ENCODE peak calls at places on chromosomes 16 and 17, in seven cellular contexts. J is right lobe of liver, N is cardiac muscle cell, P is lower leg skin, D is HFFc6, K is astrocyte of the spinal cord, F is AG09309. B is an unnamed sample.

GRCh38 chr17:32870027-32870670 is 6.8 kb downstream of the MYO1D start:
- DNase-seq in N (no peak), D (peak), P (peak), K (no peak), J (no peak), F (no peak), B (no peak)

GRCh38 chr17:66904760-66905637 is 59.5 kb upstream of the CACNG4 start:
- DNase-seq in F (no peak), D (no peak), N (peak), P (no peak), J (peak), K (peak), B (no peak)

GRCh38 chr17:41654134-41654907 is 29.9 kb upstream of the KRT17 start:
- DNase-seq in F (no peak), K (no peak), N (no peak), J (no peak), D (no peak), P (peak), B (no peak)

GRCh38 chr17:81046131-81046769 is 11.3 kb downstream of the BAIAP2 start:
- DNase-seq in F (no peak), J (no peak), N (no peak), P (no peak), K (no peak), D (no peak), B (no peak)

GRCh38 chr17:40648326-40648968 is 829 bp upstream of the SMARCE1 start:
- DNase-seq in K (no peak), N (no peak), P (no peak), F (no peak), D (peak), J (peak), B (no peak)

GRCh38 chr17:57609125-57609877 is 135.8 kb downstream of the CCDC182 start:
- DNase-seq in P (no peak), D (no peak), F (no peak), N (no peak), J (no peak), K (no peak), B (peak)

GRCh38 chr17:31530391-31530990 is 139.0 kb downstream of the RAB11FIP4 start:
- DNase-seq in P (no peak), D (no peak), F (no peak), K (no peak), J (no peak), N (no peak), B (peak)

GRCh38 chr17:19004601-19005441 is at the start of gene FAM83G:
- DNase-seq in F (no peak), K (peak), P (peak), J (peak), N (peak), D (peak), B (no peak)

GRCh38 chr17:27989046-27989445 is 53.4 kb upstream of the NLK start:
- DNase-seq in F (no peak), N (no peak), J (no peak), K (no peak), D (no peak), P (no peak), B (no peak)

GRCh38 chr16:69073181-69073669 is 32.2 kb upstream of the HAS3 start:
- DNase-seq in N (no peak), F (peak), J (no peak), P (no peak), D (peak), K (peak), B (no peak)

GRCh38 chr17:73798111-73798748 is 154.0 kb upstream of the SDK2 start:
- DNase-seq in D (peak), P (no peak), N (no peak), F (peak), K (peak), J (peak), B (no peak)

GRCh38 chr16:12329246-12329995 is 352.9 kb downstream of the SNX29 start:
- DNase-seq in P (no peak), N (peak), F (no peak), K (no peak), D (no peak), J (no peak), B (no peak)

GRCh38 chr16:86078121-86078600 is 179.2 kb downstream of the IRF8 start:
- DNase-seq in P (no peak), K (no peak), D (no peak), J (no peak), F (no peak), N (no peak), B (peak)

DNA sequence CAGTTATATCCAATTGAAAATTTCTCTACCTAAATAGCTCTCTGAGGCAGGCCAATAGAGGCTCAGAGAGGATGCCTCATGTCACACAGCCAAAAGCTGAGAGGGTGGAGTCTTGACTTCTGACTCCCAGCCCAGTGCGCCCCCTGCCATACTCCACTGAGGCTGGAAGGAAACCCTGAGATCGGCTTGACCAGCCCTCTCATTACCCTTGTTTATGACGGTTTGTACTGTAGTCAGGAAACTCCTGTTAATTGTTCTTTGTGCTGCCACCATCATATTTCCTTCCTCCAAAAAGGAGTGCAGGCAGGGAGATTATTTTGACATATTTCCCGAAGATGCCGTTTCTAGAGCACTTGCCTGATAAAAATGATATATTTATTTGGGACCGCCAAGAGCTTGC is 107.9 kb downstream of the AIPL1 start:
- DNase-seq in N (no peak), J (peak), K (no peak), P (no peak), D (no peak), F (no peak), B (no peak)
- TF ChIP-seq CTCF in N (no peak), J (no peak), K (no peak), P (no peak), D (no peak), F (no peak), B (no peak)

GRCh38 chr17:82649501-82650261 is 1.4 kb upstream of the WDR45B start:
- DNase-seq in K (no peak), P (no peak), D (no peak), J (no peak), N (no peak), F (no peak), B (no peak)

GRCh38 chr17:82648761-82649474 is 674 bp upstream of the WDR45B start:
- DNase-seq in J (peak), P (peak), F (no peak), K (no peak), D (no peak), N (peak), B (no peak)

GRCh38 chr17:82648165-82648668 is at the start of gene WDR45B:
- DNase-seq in P (peak), F (peak), D (peak), K (peak), N (peak), J (peak), B (no peak)

GRCh38 chr17:82645516-82645915 is 2.7 kb downstream of the WDR45B start:
- DNase-seq in D (no peak), J (no peak), N (no peak), K (no peak), F (no peak), P (no peak), B (no peak)

DNA sequence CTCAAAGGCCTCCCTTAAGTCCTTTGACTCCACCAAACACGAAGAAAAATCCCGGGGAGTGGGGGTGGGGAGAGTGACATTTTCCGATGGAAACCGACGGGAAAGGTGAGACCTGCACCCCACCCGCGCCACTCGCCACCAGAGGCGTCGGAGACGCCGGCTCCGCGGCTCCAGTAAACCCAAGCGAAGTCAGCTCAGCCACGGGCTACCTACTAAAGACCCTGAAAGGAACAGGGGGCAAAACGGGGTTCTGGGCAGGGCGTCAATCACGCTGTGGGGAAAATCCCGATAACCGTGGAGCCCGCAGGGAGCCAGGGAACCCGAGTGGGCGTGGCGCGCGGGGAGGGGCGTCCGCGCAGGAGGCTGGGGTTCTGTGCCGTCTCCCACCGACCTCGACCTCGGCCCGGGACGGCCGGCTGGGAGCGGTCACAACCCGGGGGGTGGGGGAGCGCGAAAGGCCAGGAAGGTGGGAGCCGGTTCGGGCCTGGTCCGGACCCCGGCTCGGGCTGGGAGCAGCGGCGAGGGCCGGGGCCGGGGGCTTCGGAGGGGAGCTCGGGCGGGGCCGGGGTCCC is 565 bp downstream of the WDR45B start:
- DNase-seq in J (peak), P (no peak), K (no peak), F (no peak), D (no peak), N (peak), B (no peak)
- TF ChIP-seq CTCF in J (no peak), P (no peak), K (peak), F (peak), D (no peak), N (peak), B (peak)

GRCh38 chr16:27921134-27921533 is 142.4 kb downstream of the GSG1L start:
- DNase-seq in J (no peak), K (no peak), D (no peak), F (no peak), P (no peak), N (peak), B (no peak)

GRCh38 chr16:27922433-27922832 is 141.1 kb downstream of the GSG1L start:
- DNase-seq in J (no peak), N (peak), K (no peak), D (no peak), P (no peak), F (no peak), B (no peak)

GRCh38 chr16:27917953-27918352 is 145.6 kb downstream of the GSG1L start:
- DNase-seq in F (no peak), D (no peak), J (no peak), N (no peak), P (no peak), K (no peak), B (no peak)

GRCh38 chr16:27918755-27919154 is 144.8 kb downstream of the GSG1L start:
- DNase-seq in D (peak), J (no peak), K (no peak), P (no peak), F (no peak), N (no peak), B (no peak)

GRCh38 chr16:27920391-27920891 is 143.1 kb downstream of the GSG1L start:
- DNase-seq in J (no peak), K (no peak), N (peak), D (peak), P (peak), F (no peak), B (no peak)
- TF ChIP-seq CTCF in J (no peak), K (peak), N (peak), D (peak), P (no peak), F (no peak), B (peak)

GRCh38 chr17:2025622-2026309 is 632 bp upstream of the RTN4RL1 start:
- DNase-seq in J (peak), K (peak), D (peak), F (no peak), N (peak), P (peak), B (no peak)
- TF ChIP-seq CTCF in J (peak), K (peak), D (peak), F (peak), N (peak), P (no peak), B (peak)

DNA sequence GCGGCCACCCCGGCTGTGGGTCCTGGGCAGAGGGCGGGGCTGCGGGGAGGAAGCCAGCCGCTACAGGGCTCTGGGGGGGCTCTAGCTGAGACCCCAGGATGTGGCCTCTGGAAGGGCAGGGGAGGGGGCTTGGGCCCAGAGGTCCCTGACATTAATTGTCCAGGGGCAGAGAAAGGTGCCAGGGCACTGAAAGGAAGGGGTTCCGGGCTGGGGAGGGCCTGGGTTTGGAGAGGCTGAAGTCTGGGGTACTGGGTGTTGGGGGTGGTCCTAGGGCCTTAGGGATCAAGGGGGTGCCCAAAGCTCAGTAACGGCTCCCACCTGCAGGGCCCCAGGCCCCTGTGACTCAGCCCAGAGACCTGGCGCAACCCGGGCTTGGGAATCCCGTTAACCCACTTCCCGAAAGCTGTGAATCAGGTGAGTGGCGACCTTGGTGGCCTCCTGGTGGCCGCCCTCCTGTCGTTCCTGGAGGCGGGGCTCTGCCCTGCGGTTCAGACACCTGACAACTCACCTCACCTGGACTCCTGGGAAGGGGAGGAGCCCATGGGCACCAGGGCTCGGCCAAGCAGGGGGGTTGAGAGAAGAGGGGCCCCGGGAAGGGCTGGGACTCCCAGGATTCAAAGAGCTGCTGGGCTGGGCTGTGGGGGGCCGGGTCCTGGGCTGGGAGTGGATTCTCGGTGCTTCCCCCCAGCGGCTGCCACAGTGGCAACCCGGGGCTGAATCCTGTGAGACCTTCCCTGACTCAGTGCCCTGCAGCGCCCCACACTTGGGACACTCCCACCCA is 465 bp upstream of the PRSS22 start:
- DNase-seq in N (no peak), P (no peak), F (no peak), K (no peak), J (no peak), D (no peak), B (no peak)
- TF ChIP-seq CTCF in N (no peak), P (no peak), F (no peak), K (no peak), J (no peak), D (no peak), B (no peak)

DNA sequence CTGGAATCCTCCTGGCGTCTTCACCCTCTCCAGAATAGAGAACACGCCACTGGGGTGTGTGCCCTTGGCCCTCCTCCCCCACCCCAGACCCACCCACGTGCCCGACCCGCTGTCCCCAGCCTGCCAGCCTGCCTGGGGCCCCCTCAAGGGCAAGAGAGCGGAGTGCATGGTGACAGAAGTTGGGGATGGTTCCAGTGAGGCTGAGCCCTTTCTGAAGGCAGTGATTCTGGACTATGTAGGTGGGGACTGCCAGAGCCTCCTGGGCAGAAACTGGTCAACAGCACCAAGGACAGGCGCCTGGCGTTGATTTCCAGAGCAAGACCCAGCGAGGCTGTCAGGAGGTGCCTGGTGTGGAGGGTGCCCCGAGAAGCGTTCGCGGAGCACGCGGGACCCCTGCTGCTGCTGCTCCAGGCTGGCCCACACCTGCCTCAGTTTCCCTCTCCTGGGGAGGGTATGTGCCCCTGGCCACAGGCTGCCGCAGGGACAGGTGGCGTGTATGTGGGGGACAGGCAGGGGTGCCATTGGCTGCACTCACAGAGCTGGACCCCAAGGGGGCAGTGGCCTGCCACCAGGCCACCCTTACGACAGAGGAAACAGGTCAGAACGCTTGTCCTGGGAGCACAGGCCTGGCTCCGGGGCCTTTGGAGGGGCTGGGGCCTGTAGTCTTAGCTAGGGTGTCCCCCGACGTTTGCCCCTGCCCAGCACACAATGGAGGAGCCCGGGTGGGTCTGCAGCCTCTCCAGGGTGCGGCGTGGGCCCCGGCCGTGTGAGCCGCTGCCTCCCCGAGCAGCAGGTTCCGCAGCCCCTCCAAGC is 1.2 kb downstream of the SSTR5 start:
- DNase-seq in P (no peak), D (no peak), N (peak), F (no peak), J (no peak), K (no peak), B (no peak)
- TF ChIP-seq CTCF in P (no peak), D (peak), N (no peak), F (peak), J (no peak), K (no peak), B (peak)

DNA sequence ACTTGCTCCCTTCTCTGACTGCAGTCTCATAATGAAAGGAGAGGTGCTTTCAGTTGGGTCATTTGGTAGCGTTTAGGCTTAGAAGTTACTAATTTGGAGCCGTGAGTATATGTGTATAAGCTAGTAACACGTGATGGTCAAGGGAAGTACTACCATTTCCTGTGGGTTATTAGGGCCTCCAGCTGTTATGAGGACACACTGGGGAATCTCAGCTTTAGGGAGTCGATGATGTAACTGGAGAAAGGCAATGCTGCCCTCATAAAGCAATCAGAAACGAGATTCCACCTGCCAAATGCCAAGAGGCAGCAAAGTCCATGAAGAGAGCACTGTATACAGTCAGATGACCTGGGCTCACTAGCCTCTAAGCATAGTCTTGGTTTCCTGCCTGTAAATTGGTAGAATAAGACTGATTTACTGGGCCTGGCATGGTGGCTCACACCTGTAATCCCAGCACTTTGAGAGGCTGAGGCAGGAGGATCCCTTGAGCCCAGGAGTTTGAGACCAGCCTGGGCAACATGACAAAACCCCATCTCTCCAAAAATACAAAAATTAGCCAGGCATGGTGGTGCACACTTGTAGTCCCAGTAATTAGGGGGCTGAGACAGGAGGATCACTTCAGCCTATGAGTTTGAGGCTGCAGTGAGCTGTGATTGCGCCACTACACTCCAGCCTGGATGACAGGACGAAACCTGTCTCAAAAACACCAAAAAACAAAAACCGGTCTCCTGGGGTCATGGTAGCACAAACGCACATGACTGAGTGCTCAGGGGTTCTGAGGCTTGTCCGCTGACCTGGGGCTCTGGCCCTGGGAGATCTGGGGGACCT is 53.0 kb downstream of the SF3B3 start:
- DNase-seq in J (no peak), N (no peak), F (peak), K (peak), D (peak), P (no peak), B (no peak)
- TF ChIP-seq CTCF in J (no peak), N (no peak), F (no peak), K (no peak), D (no peak), P (no peak), B (no peak)